ENCODE peak calls at places on chromosomes 12 and 14, in eight cellular contexts. One of them, this sample, is unnamed. For H3K36me3, the result is how much of the 10 kb centered on the place peaks cover.

GRCh38 chr12:101925352-101925751 is 48.0 kb downstream of the DRAM1 start:
- DNase-seq in PC-3: peak
- DNase-seq in fibroblast of lung: peak
- DNase-seq in DND-41: no peak
- DNase-seq in A673: no peak
- DNase-seq in tibial artery: peak
- DNase-seq in pancreas: no peak
- DNase-seq in cardiac muscle cell: peak
- DNase-seq in this sample: no peak

GRCh38 chr14:99662846-99663245 is 17.9 kb downstream of the HHIPL1 start:
- DNase-seq in PC-3: no peak
- DNase-seq in fibroblast of lung: no peak
- DNase-seq in DND-41: no peak
- DNase-seq in A673: no peak
- DNase-seq in tibial artery: no peak
- DNase-seq in pancreas: no peak
- DNase-seq in cardiac muscle cell: no peak
- DNase-seq in this sample: no peak

GRCh38 chr14:34722723-34723545 is 8.5 kb upstream of the CFL2 start:
- DNase-seq in PC-3: peak
- DNase-seq in fibroblast of lung: peak
- DNase-seq in DND-41: peak
- DNase-seq in A673: peak
- DNase-seq in tibial artery: peak
- DNase-seq in pancreas: no peak
- DNase-seq in cardiac muscle cell: peak
- DNase-seq in this sample: no peak

GRCh38 chr14:61498811-61499210 is 177.4 kb downstream of the PRKCH start:
- DNase-seq in PC-3: no peak
- DNase-seq in fibroblast of lung: peak
- DNase-seq in DND-41: no peak
- DNase-seq in A673: no peak
- DNase-seq in tibial artery: no peak
- DNase-seq in pancreas: no peak
- DNase-seq in cardiac muscle cell: peak
- DNase-seq in this sample: no peak

GRCh38 chr14:29749327-29749726 is 178.3 kb downstream of the PRKD1 start:
- DNase-seq in PC-3: peak
- DNase-seq in fibroblast of lung: peak
- DNase-seq in DND-41: no peak
- DNase-seq in A673: peak
- DNase-seq in tibial artery: no peak
- DNase-seq in pancreas: no peak
- DNase-seq in cardiac muscle cell: peak
- DNase-seq in this sample: no peak

GRCh38 chr12:102167821-102168605 is 29.6 kb downstream of the PMCH start:
- DNase-seq in PC-3: no peak
- DNase-seq in fibroblast of lung: peak
- DNase-seq in DND-41: no peak
- DNase-seq in A673: no peak
- DNase-seq in tibial artery: no peak
- DNase-seq in pancreas: no peak
- DNase-seq in cardiac muscle cell: no peak
- DNase-seq in this sample: no peak

GRCh38 chr12:46342562-46343033 is 30.0 kb downstream of the SLC38A2 start:
- DNase-seq in PC-3: peak
- DNase-seq in fibroblast of lung: peak
- DNase-seq in DND-41: peak
- DNase-seq in A673: peak
- DNase-seq in tibial artery: no peak
- DNase-seq in pancreas: no peak
- DNase-seq in cardiac muscle cell: peak
- DNase-seq in this sample: no peak

GRCh38 chr12:130444081-130444480 is 106.4 kb downstream of the PIWIL1 start:
- DNase-seq in PC-3: no peak
- DNase-seq in fibroblast of lung: no peak
- DNase-seq in DND-41: no peak
- DNase-seq in A673: no peak
- DNase-seq in tibial artery: no peak
- DNase-seq in pancreas: no peak
- DNase-seq in cardiac muscle cell: no peak
- DNase-seq in this sample: no peak

GRCh38 chr14:103078860-103079587 is 5.0 kb upstream of the LBHD2 start:
- DNase-seq in PC-3: no peak
- DNase-seq in fibroblast of lung: no peak
- DNase-seq in DND-41: no peak
- DNase-seq in A673: no peak
- DNase-seq in tibial artery: no peak
- DNase-seq in pancreas: no peak
- DNase-seq in cardiac muscle cell: no peak
- DNase-seq in this sample: no peak

GRCh38 chr12:78034025-78034424 is 203.3 kb downstream of the NAV3 start:
- DNase-seq in PC-3: no peak
- DNase-seq in fibroblast of lung: peak
- DNase-seq in DND-41: no peak
- DNase-seq in A673: no peak
- DNase-seq in tibial artery: peak
- DNase-seq in pancreas: no peak
- DNase-seq in cardiac muscle cell: peak
- DNase-seq in this sample: no peak

GRCh38 chr12:51059086-51059485 is 11.0 kb downstream of the LETMD1 start:
- DNase-seq in PC-3: no peak
- DNase-seq in fibroblast of lung: no peak
- DNase-seq in DND-41: no peak
- DNase-seq in A673: no peak
- DNase-seq in tibial artery: no peak
- DNase-seq in pancreas: no peak
- DNase-seq in cardiac muscle cell: no peak
- DNase-seq in this sample: no peak

GRCh38 chr12:716506-716905 is 35.9 kb upstream of the WNK1 start:
- DNase-seq in PC-3: no peak
- DNase-seq in fibroblast of lung: no peak
- DNase-seq in DND-41: no peak
- DNase-seq in A673: no peak
- DNase-seq in tibial artery: no peak
- DNase-seq in pancreas: no peak
- DNase-seq in cardiac muscle cell: peak
- DNase-seq in this sample: no peak

GRCh38 chr12:126108247-126108646 is 1043.0 kb downstream of the AACS start:
- DNase-seq in PC-3: no peak
- DNase-seq in fibroblast of lung: no peak
- DNase-seq in DND-41: no peak
- DNase-seq in A673: no peak
- DNase-seq in tibial artery: no peak
- DNase-seq in pancreas: no peak
- DNase-seq in cardiac muscle cell: no peak
- DNase-seq in this sample: no peak

GRCh38 chr12:24709201-24709600 is 239.7 kb downstream of the BCAT1 start:
- DNase-seq in PC-3: no peak
- DNase-seq in fibroblast of lung: peak
- DNase-seq in DND-41: no peak
- DNase-seq in A673: peak
- DNase-seq in tibial artery: no peak
- DNase-seq in pancreas: no peak
- DNase-seq in cardiac muscle cell: peak
- DNase-seq in this sample: no peak

GRCh38 chr12:65568517-65568916 is 255.8 kb upstream of the HMGA2 start:
- DNase-seq in PC-3: peak
- DNase-seq in fibroblast of lung: peak
- DNase-seq in DND-41: no peak
- DNase-seq in A673: no peak
- DNase-seq in tibial artery: no peak
- DNase-seq in pancreas: no peak
- DNase-seq in cardiac muscle cell: peak
- DNase-seq in this sample: no peak

GRCh38 chr12:40375076-40375475 is 150.3 kb downstream of the LRRK2 start:
- DNase-seq in PC-3: peak
- DNase-seq in fibroblast of lung: no peak
- DNase-seq in DND-41: no peak
- DNase-seq in A673: peak
- DNase-seq in tibial artery: no peak
- DNase-seq in pancreas: no peak
- DNase-seq in cardiac muscle cell: peak
- DNase-seq in this sample: peak

GRCh38 chr12:48972213-48973021 is 882 bp upstream of the WNT10B start:
- DNase-seq in PC-3: no peak
- DNase-seq in fibroblast of lung: peak
- DNase-seq in DND-41: no peak
- DNase-seq in A673: no peak
- DNase-seq in tibial artery: no peak
- DNase-seq in pancreas: no peak
- DNase-seq in cardiac muscle cell: no peak
- DNase-seq in this sample: no peak

DNA sequence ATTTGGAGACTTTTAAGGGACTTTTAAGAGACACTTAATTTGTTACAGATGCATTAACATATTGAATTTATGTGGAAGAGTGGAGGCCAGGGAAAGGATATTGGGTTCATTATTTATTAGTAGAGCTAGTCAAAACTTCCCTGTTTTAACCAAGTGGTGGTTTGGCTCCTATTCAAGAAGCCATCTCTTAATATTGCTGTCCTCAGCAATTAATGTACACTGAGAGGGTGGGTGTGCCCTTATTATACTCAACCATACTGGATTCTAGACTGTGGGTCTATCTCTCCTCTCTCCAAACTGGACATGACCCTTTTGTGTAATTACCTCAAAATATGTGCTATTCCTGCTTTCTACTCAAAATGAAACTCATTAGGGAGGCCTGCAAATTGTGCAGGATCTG is 398.7 kb upstream of the DDHD1 start:
- DNase-seq in PC-3: no peak
- DNase-seq in fibroblast of lung: no peak
- DNase-seq in DND-41: no peak
- DNase-seq in A673: no peak
- DNase-seq in tibial artery: no peak
- DNase-seq in pancreas: no peak
- DNase-seq in cardiac muscle cell: no peak
- DNase-seq in this sample: no peak
- H3K36me3 ChIP-seq in PC-3: under half
- H3K36me3 ChIP-seq in fibroblast of lung: under half
- H3K36me3 ChIP-seq in DND-41: under half
- H3K36me3 ChIP-seq in A673: under half
- H3K36me3 ChIP-seq in tibial artery: under half
- H3K36me3 ChIP-seq in pancreas: under half
- H3K36me3 ChIP-seq in cardiac muscle cell: under half
- H3K36me3 ChIP-seq in this sample: under half

GRCh38 chr12:7150841-7151240 is 20.7 kb downstream of the CLSTN3 start:
- DNase-seq in PC-3: no peak
- DNase-seq in fibroblast of lung: no peak
- DNase-seq in DND-41: no peak
- DNase-seq in A673: no peak
- DNase-seq in tibial artery: no peak
- DNase-seq in pancreas: no peak
- DNase-seq in cardiac muscle cell: no peak
- DNase-seq in this sample: no peak

GRCh38 chr12:7154042-7154441 is 23.9 kb downstream of the CLSTN3 start:
- DNase-seq in PC-3: no peak
- DNase-seq in fibroblast of lung: no peak
- DNase-seq in DND-41: no peak
- DNase-seq in A673: no peak
- DNase-seq in tibial artery: no peak
- DNase-seq in pancreas: no peak
- DNase-seq in cardiac muscle cell: no peak
- DNase-seq in this sample: no peak

GRCh38 chr12:7152818-7153217 is 22.6 kb downstream of the CLSTN3 start:
- DNase-seq in PC-3: no peak
- DNase-seq in fibroblast of lung: no peak
- DNase-seq in DND-41: no peak
- DNase-seq in A673: no peak
- DNase-seq in tibial artery: no peak
- DNase-seq in pancreas: no peak
- DNase-seq in cardiac muscle cell: no peak
- DNase-seq in this sample: no peak

GRCh38 chr12:7150356-7150755 is 20.2 kb downstream of the CLSTN3 start:
- DNase-seq in PC-3: no peak
- DNase-seq in fibroblast of lung: no peak
- DNase-seq in DND-41: no peak
- DNase-seq in A673: no peak
- DNase-seq in tibial artery: no peak
- DNase-seq in pancreas: no peak
- DNase-seq in cardiac muscle cell: no peak
- DNase-seq in this sample: no peak

DNA sequence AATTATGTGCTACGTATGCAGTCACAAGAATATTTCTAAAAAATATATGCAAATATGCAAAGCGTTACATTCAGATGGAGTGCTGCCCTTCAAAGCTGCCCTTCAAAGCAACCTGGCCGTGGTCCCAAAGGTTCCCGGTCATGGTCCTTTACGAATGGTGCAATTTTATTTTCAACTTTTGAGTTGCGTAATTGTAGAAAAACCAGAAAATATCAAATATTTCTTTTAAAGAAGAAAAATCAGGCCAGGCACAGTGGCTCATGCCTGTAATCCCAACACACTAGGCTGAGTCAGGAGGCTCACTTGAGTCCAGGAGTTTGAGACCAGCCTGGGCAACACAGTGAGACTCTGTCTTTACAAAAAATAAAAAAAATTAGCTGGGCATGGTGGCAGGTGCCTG is 21.4 kb downstream of the CLSTN3 start:
- DNase-seq in PC-3: no peak
- DNase-seq in fibroblast of lung: no peak
- DNase-seq in DND-41: no peak
- DNase-seq in A673: no peak
- DNase-seq in tibial artery: no peak
- DNase-seq in pancreas: no peak
- DNase-seq in cardiac muscle cell: no peak
- DNase-seq in this sample: no peak
- H3K36me3 ChIP-seq in PC-3: under half
- H3K36me3 ChIP-seq in fibroblast of lung: under half
- H3K36me3 ChIP-seq in DND-41: under half
- H3K36me3 ChIP-seq in A673: under half
- H3K36me3 ChIP-seq in tibial artery: under half
- H3K36me3 ChIP-seq in pancreas: under half
- H3K36me3 ChIP-seq in cardiac muscle cell: under half
- H3K36me3 ChIP-seq in this sample: under half

GRCh38 chr12:55757701-55758100 is 14.8 kb downstream of the GDF11 start:
- DNase-seq in PC-3: no peak
- DNase-seq in fibroblast of lung: no peak
- DNase-seq in DND-41: no peak
- DNase-seq in A673: no peak
- DNase-seq in tibial artery: no peak
- DNase-seq in pancreas: no peak
- DNase-seq in cardiac muscle cell: no peak
- DNase-seq in this sample: no peak
- H3K36me3 ChIP-seq in PC-3: half or more
- H3K36me3 ChIP-seq in fibroblast of lung: under half
- H3K36me3 ChIP-seq in DND-41: half or more
- H3K36me3 ChIP-seq in A673: half or more
- H3K36me3 ChIP-seq in tibial artery: half or more
- H3K36me3 ChIP-seq in pancreas: under half
- H3K36me3 ChIP-seq in cardiac muscle cell: under half
- H3K36me3 ChIP-seq in this sample: under half

DNA sequence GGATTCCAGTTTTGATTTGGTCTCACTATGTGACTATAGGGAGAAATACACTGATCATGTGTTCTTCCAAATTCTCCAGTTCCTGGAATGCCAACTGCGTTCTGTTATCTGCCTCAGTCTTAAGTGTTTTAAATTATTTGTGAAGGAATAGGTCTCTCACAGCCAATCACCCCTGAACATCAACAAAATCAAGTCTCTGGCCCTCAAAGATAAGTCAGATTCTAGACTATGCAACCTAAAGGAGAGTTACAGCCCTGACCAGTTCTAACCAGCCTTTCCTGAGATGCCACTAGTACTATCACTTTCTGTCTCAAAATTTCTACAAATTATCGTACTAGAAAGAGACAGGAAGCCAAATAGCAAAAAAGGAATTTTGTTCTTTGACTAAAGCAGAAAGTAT is 22.3 kb downstream of the ZFC3H1 start:
- DNase-seq in PC-3: no peak
- DNase-seq in fibroblast of lung: no peak
- DNase-seq in DND-41: no peak
- DNase-seq in A673: no peak
- DNase-seq in tibial artery: no peak
- DNase-seq in pancreas: no peak
- DNase-seq in cardiac muscle cell: no peak
- DNase-seq in this sample: no peak
- H3K36me3 ChIP-seq in PC-3: under half
- H3K36me3 ChIP-seq in fibroblast of lung: under half
- H3K36me3 ChIP-seq in DND-41: half or more
- H3K36me3 ChIP-seq in A673: half or more
- H3K36me3 ChIP-seq in tibial artery: half or more
- H3K36me3 ChIP-seq in pancreas: half or more
- H3K36me3 ChIP-seq in cardiac muscle cell: half or more
- H3K36me3 ChIP-seq in this sample: half or more